ENCODE peak calls at places on chromosomes 11 and 22, in ten cellular contexts. Y, H, I, M, F, L, S, E, B and D are unnamed samples.

GRCh38 chr11:117984471-117984870 is 1.7 kb upstream of the IL10RA start:
- DNase-seq in Y (peak; percentile 21), E (no peak), H (no peak), I (no peak), L (no peak), F (no peak), M (no peak), S (no peak), B (no peak), D (no peak)

GRCh38 chr11:2508793-2509192 is 64.0 kb downstream of the KCNQ1 start:
- DNase-seq in Y (no peak), F (no peak), E (no peak), M (no peak), I (no peak), B (no peak), H (peak; percentile 2), S (no peak), L (no peak), D (no peak)

GRCh38 chr22:48695251-48695650 is 1132.4 kb downstream of the BRD1 start:
- DNase-seq in L (no peak), S (no peak), M (no peak), F (no peak), I (no peak), H (no peak), E (no peak), Y (no peak), B (no peak), D (no peak)

GRCh38 chr11:12196862-12197261 is 86.5 kb downstream of the MICAL2 start:
- DNase-seq in H (no peak), L (no peak), E (no peak), Y (no peak), M (no peak), F (no peak), B (no peak), S (no peak), I (no peak), D (no peak)

GRCh38 chr11:36056160-36056751 is 112.4 kb downstream of the LDLRAD3 start:
- DNase-seq in S (peak; percentile 55), I (no peak), M (no peak), L (no peak), B (no peak), Y (peak; percentile 72), E (peak; percentile 71), H (peak; percentile 47), F (no peak), D (no peak)

GRCh38 chr11:17333799-17334586 is 17.6 kb upstream of the NCR3LG1 start:
- DNase-seq in E (no peak), H (no peak), B (no peak), F (no peak), Y (no peak), L (no peak), M (no peak), I (no peak), S (no peak), D (no peak)

GRCh38 chr11:35305670-35306382 is 113.5 kb downstream of the SLC1A2 start:
- DNase-seq in I (peak; percentile 12), H (peak; percentile 63), S (peak; percentile 77), L (no peak), B (peak; percentile 36), M (no peak), E (peak; percentile 65), F (peak; percentile 65), Y (peak; percentile 48), D (no peak)

GRCh38 chr11:59611570-59612565 is 3.7 kb downstream of the OSBP start:
- DNase-seq in M (no peak), E (no peak), Y (peak; percentile 22), F (no peak), L (no peak), B (peak; percentile 71), I (peak; percentile 52), H (no peak), S (no peak), D (no peak)

GRCh38 chr11:114242032-114242431 is 54.2 kb upstream of the NNMT start:
- DNase-seq in F (no peak), H (no peak), E (no peak), B (no peak), S (no peak), I (no peak), Y (no peak), L (no peak), M (no peak), D (no peak)

GRCh38 chr11:114239632-114240224 is 56.5 kb upstream of the NNMT start:
- DNase-seq in B (no peak), I (no peak), F (no peak), L (no peak), H (peak; percentile 43), M (no peak), Y (no peak), S (no peak), E (no peak), D (no peak)

GRCh38 chr11:114236829-114237228 is 59.4 kb upstream of the NNMT start:
- DNase-seq in H (no peak), M (no peak), B (no peak), F (no peak), E (no peak), L (no peak), S (peak; percentile 79), I (no peak), Y (peak; percentile 86), D (no peak)

GRCh38 chr11:114233755-114234154 is 62.4 kb upstream of the NNMT start:
- DNase-seq in L (no peak), Y (peak; percentile 26), S (peak; percentile 71), E (no peak), F (no peak), B (no peak), I (no peak), H (no peak), M (no peak), D (no peak)

DNA sequence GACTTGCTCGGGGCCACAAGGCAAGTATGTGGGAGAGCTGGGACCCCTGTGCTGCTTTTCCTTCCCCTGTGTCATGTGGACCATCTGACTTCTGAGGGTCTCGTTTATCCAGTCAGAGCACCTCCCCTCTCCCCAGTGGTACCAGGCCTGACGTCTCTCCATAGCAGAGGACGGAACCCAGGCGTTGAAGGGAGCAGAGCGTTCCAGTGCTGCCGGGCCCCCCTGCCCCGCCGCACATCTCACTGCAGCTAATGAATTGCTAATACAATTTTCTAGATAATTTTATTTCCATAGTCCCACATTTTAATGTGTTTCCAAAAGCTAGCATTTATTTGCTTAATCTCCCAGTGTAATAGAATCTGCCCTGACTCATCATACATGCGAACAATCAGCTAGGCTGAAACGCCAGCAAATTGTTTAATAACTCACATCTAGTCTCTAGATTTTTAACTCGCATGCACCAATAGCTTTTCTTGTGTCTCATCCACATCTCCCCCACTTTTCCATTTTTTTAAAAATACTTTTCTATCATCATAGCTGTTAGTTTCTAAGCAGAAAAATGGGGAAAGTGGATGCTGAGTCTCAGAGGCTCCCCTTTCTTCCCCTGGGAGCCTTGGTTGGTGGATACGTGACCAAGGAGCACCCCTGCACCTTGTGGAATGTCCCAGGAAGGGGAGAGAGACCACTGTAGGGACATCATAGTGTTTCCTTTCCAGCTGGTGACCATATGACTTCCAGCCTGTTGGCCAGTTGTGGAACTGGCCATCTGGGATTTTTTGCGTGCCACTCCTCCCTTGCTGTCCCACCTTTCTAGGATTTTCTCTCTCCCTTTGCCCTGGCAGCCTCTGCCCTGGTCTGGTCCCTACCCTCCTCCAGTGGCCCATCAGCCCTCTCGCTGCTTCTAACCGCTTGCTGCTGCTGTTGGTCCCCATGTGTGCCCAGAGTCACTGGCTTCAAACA is 58.6 kb upstream of the NNMT start:
- DNase-seq in S (peak; percentile 70), E (no peak), B (no peak), Y (peak; percentile 46), H (no peak), I (no peak), M (no peak), L (no peak), F (peak; percentile 31), D (no peak)
- TF ChIP-seq CTCF in S (no peak), E (no peak), B (no peak), Y (no peak), H (no peak), I (no peak), M (no peak), L (no peak), F (no peak), D (no peak)

GRCh38 chr11:65776196-65776595 is 4.6 kb downstream of the AP5B1 start:
- DNase-seq in M (no peak), E (no peak), S (peak; percentile 53), Y (peak; percentile 72), I (peak; percentile 43), L (peak; percentile 5), F (no peak), B (peak; percentile 29), H (no peak), D (no peak)

GRCh38 chr11:65776710-65777141 is 4.0 kb downstream of the AP5B1 start:
- DNase-seq in H (no peak), F (no peak), L (no peak), S (no peak), Y (no peak), B (peak; percentile 21), E (no peak), M (no peak), I (no peak), D (no peak)

GRCh38 chr11:65774525-65775306 is 6.1 kb downstream of the AP5B1 start:
- DNase-seq in L (no peak), H (no peak), S (no peak), F (no peak), E (no peak), M (no peak), Y (no peak), B (peak; percentile 25), I (no peak), D (no peak)

GRCh38 chr11:65771589-65772112 is 9.1 kb downstream of the AP5B1 start:
- DNase-seq in E (no peak), B (no peak), I (no peak), F (no peak), Y (no peak), M (no peak), H (no peak), L (no peak), S (no peak), D (no peak)

GRCh38 chr11:65773784-65774411 is 6.9 kb downstream of the AP5B1 start:
- DNase-seq in H (no peak), E (no peak), M (no peak), S (no peak), Y (peak; percentile 21), L (no peak), F (no peak), I (no peak), B (peak; percentile 15), D (no peak)
- TF ChIP-seq CTCF in H (peak; percentile 2), E (no peak), M (no peak), S (no peak), Y (peak; percentile 45), L (no peak), F (no peak), I (peak; percentile 45), B (no peak), D (no peak)

GRCh38 chr11:45538363-45538762 is 127.1 kb downstream of the CHST1 start:
- DNase-seq in M (no peak), Y (peak; percentile 22), B (no peak), H (no peak), S (no peak), E (no peak), F (no peak), L (no peak), I (no peak), D (no peak)
- TF ChIP-seq CTCF in M (no peak), Y (peak; percentile 12), B (no peak), H (no peak), S (no peak), E (no peak), F (no peak), L (no peak), I (no peak), D (no peak)

DNA sequence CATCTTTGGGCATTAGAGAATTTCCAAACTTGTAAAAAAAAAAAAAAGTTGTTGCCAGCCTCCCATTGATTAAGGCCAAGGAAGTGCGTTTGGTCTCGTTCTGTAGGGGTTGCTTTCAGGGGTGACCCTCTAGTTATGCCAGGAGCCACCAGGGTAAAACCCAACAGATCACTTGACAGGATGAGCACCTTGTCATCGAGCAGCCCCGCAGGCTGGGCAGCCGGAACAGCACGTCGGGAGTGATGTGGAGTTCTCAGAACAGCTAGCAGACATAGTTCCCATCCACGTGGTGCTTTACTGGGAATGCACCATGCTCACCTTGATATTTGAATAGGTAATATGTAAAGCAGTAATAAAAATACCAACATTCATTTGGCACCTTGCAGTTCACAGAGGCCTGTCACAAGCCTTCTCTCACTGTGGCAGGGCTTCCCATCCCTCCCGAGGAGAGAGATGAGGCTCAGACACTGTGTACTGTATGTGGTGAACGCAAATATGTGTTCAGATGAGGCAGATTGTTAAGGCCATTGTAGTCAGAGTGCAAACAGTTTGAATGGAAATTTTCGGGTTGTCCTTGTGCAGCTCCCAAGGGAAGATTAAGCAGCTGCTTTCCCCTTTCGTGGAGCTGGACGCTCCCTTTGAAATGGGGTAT is 70.9 kb upstream of the SORL1-AS1 start:
- DNase-seq in M (no peak), E (no peak), Y (no peak), S (no peak), L (no peak), I (peak; percentile 21), F (no peak), B (no peak), H (no peak), D (no peak)
- TF ChIP-seq CTCF in M (no peak), E (no peak), Y (no peak), S (no peak), L (no peak), I (no peak), F (no peak), B (no peak), H (no peak), D (no peak)